ENCODE peak calls at places on chromosomes 5 and 9, in four cellular contexts. Y is lower lobe of right lung, M is HCT116, W is IMR-90. P is an unnamed sample.
A peak's percentile ranks its signal among the peaks of the same experiment; 100 is the strongest.

GRCh38 chr9:135492886-135493669 is 7.4 kb upstream of the MRPS2 start:
- DNase-seq in Y (peak; percentile 14), M (no peak), W (no peak), P (no peak)

GRCh38 chr9:95750725-95751644 is 124.5 kb upstream of the ERCC6L2 start:
- DNase-seq in Y (no peak), M (no peak), W (no peak), P (no peak)

GRCh38 chr9:18969095-18969494 is 63.9 kb downstream of the SAXO1 start:
- DNase-seq in Y (no peak), M (no peak), W (no peak), P (no peak)

GRCh38 chr9:69376651-69377050 is 51.6 kb downstream of the ENTREP1 start:
- DNase-seq in Y (peak; percentile 54), M (no peak), W (peak; percentile 92), P (peak; percentile 95)

GRCh38 chr9:116589392-116590354 is 97.4 kb upstream of the TRIM32 start:
- DNase-seq in Y (no peak), M (peak; percentile 72), W (peak; percentile 69), P (no peak)

GRCh38 chr9:34540826-34541225 is 18.0 kb upstream of the ENHO start:
- DNase-seq in Y (no peak), M (no peak), W (peak; percentile 64), P (no peak)

GRCh38 chr5:61790007-61790406 is 457.9 kb downstream of the ZSWIM6 start:
- DNase-seq in Y (no peak), M (no peak), W (no peak), P (no peak)

GRCh38 chr5:45279109-45279508 is 417.1 kb downstream of the HCN1 start:
- DNase-seq in Y (no peak), M (peak; percentile 62), W (no peak), P (no peak)

GRCh38 chr9:115985657-115986056 is 167.9 kb upstream of the PAPPA start:
- DNase-seq in Y (no peak), M (no peak), W (no peak), P (no peak)

GRCh38 chr5:66356011-66356565 is 212.0 kb downstream of the SREK1 start:
- DNase-seq in Y (no peak), M (no peak), W (peak; percentile 1), P (peak; percentile 28)

GRCh38 chr5:169746147-169746694 is 109.1 kb downstream of the DOCK2 start:
- DNase-seq in Y (no peak), M (no peak), W (no peak), P (peak; percentile 52)

GRCh38 chr9:122332643-122333042 is 38.2 kb upstream of the PTGS1 start:
- DNase-seq in Y (no peak), M (no peak), W (no peak), P (no peak)

GRCh38 chr5:33843579-33843978 is 48.2 kb downstream of the ADAMTS12 start:
- DNase-seq in Y (no peak), M (no peak), W (peak; percentile 87), P (peak; percentile 76)

GRCh38 chr5:160083012-160083436 is 36.2 kb downstream of the PWWP2A start:
- DNase-seq in Y (no peak), M (no peak), W (peak; percentile 81), P (no peak)

GRCh38 chr5:143554918-143555477 is 151.5 kb upstream of the NR3C1 start:
- DNase-seq in Y (no peak), M (no peak), W (peak; percentile 84), P (no peak)

GRCh38 chr5:124923131-124923530 is 176.7 kb upstream of the ZNF608 start:
- DNase-seq in Y (no peak), M (no peak), W (peak; percentile 24), P (peak; percentile 25)

GRCh38 chr9:77546391-77546790 is 101.7 kb downstream of the GNA14 start:
- DNase-seq in Y (no peak), M (no peak), W (no peak), P (no peak)

GRCh38 chr9:96453625-96454024 is 3.7 kb downstream of the HABP4 start:
- DNase-seq in Y (no peak), M (no peak), W (peak; percentile 47), P (peak; percentile 27)

GRCh38 chr5:172110921-172111873 is 76.8 kb downstream of the STK10 start:
- DNase-seq in Y (peak; percentile 78), M (no peak), W (peak; percentile 56), P (no peak)

GRCh38 chr5:56673171-56673570 is 142.2 kb upstream of the MAP3K1 start:
- DNase-seq in Y (no peak), M (no peak), W (no peak), P (no peak)

GRCh38 chr5:55897905-55898304 is 46.7 kb downstream of the IL31RA start:
- DNase-seq in Y (no peak), M (no peak), W (peak; percentile 62), P (no peak)

GRCh38 chr9:104895572-104895971 is 32.4 kb downstream of the ABCA1 start:
- DNase-seq in Y (no peak), M (no peak), W (peak; percentile 90), P (peak; percentile 74)

GRCh38 chr5:143543358-143544255 is 140.1 kb upstream of the NR3C1 start:
- DNase-seq in Y (no peak), M (no peak), W (peak; percentile 76), P (peak; percentile 42)

DNA sequence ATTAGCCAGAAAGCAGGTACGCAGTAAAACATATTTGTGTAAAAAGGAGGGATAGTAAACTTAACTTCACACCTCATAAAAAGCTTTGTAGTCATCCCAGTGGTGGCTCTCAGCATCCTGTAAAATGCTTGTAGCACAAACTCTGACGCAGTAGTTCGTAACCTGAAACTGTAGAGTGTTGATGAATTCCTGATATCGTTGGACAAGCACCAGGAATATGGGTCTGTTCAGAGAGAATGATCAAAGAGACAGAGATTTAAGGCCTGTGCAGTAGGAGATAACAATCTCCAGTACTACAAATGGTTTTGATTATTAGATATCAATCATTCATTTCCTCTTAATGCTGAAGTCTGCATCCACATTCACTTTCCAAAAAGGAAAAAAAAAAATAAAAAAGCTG is 148.5 kb downstream of the KIAA0825 start:
- DNase-seq in Y (no peak), M (peak; percentile 6), W (peak; percentile 82), P (peak; percentile 26)
- H3K36me3 ChIP-seq in Y (no peaks in the 10 kb centered on the region), M (no peaks in the 10 kb centered on the region), W (no peaks in the 10 kb centered on the region), P (no peaks in the 10 kb centered on the region)

DNA sequence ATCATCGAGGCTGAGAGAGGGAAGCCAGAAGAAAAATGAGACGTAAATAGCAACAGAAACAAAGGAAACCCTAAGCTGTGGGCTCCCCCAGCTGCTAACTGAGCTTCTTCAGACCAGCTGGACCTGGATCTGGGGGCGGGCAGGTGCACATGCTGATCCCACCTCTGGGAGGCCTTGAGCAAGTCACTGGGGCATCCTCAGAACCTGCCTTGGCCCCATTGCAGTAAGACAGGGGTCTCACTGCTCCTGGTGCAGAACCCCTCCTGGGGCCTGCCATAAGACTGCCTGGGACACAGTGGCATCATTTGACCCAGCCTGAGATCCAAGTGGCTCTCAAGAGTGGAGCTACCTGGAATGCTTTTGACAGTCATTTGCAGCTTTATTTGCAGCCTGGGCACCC is 77.4 kb downstream of the PHF2 start:
- DNase-seq in Y (peak; percentile 20), M (no peak), W (no peak), P (no peak)
- H3K36me3 ChIP-seq in Y (peaks cover 94% of the 10 kb centered on the region), M (peaks cover 10% of the 10 kb centered on the region), W (peaks cover 58% of the 10 kb centered on the region), P (peaks cover 14% of the 10 kb centered on the region)

GRCh38 chr9:109036744-109037680 is 23.7 kb upstream of the CTNNAL1 start:
- DNase-seq in Y (no peak), M (no peak), W (no peak), P (peak; percentile 32)
- H3K36me3 ChIP-seq in Y (peaks cover 60% of the 10 kb centered on the region), M (peaks cover 15% of the 10 kb centered on the region), W (peaks cover 11% of the 10 kb centered on the region), P (peaks cover 17% of the 10 kb centered on the region)

GRCh38 chr9:14433293-14433818 is 119.4 kb upstream of the NFIB start:
- DNase-seq in Y (no peak), M (no peak), W (no peak), P (no peak)
- H3K36me3 ChIP-seq in Y (no peaks in the 10 kb centered on the region), M (no peaks in the 10 kb centered on the region), W (no peaks in the 10 kb centered on the region), P (no peaks in the 10 kb centered on the region)

GRCh38 chr5:885529-885928 is 7.1 kb downstream of the BRD9 start:
- DNase-seq in Y (no peak), M (no peak), W (no peak), P (no peak)
- H3K36me3 ChIP-seq in Y (peaks cover 93% of the 10 kb centered on the region), M (peaks cover 96% of the 10 kb centered on the region), W (peaks cover 84% of the 10 kb centered on the region), P (peaks cover 61% of the 10 kb centered on the region)

GRCh38 chr9:121307976-121308375 is 40.0 kb downstream of the GSN start:
- DNase-seq in Y (no peak), M (no peak), W (no peak), P (no peak)

GRCh38 chr9:121309833-121310425 is 42.0 kb downstream of the GSN start:
- DNase-seq in Y (no peak), M (no peak), W (no peak), P (no peak)

GRCh38 chr9:121310571-121310970 is 42.6 kb downstream of the GSN start:
- DNase-seq in Y (no peak), M (no peak), W (no peak), P (no peak)

GRCh38 chr9:121309171-121309570 is 41.2 kb downstream of the GSN start:
- DNase-seq in Y (no peak), M (no peak), W (no peak), P (no peak)

GRCh38 chr9:121308765-121309164 is 40.8 kb downstream of the GSN start:
- DNase-seq in Y (peak; percentile 23), M (no peak), W (no peak), P (no peak)
- H3K36me3 ChIP-seq in Y (peaks cover 97% of the 10 kb centered on the region), M (no peaks in the 10 kb centered on the region), W (peaks cover 72% of the 10 kb centered on the region), P (peaks cover 17% of the 10 kb centered on the region)

GRCh38 chr9:26925609-26926008 is 21.4 kb downstream of the PLAA start:
- DNase-seq in Y (no peak), M (no peak), W (no peak), P (no peak)

GRCh38 chr9:26919698-26920097 is 27.1 kb upstream of the CAAP1 start:
- DNase-seq in Y (no peak), M (no peak), W (no peak), P (no peak)
- H3K36me3 ChIP-seq in Y (peaks cover 100% of the 10 kb centered on the region), M (peaks cover 68% of the 10 kb centered on the region), W (peaks cover 31% of the 10 kb centered on the region), P (peaks cover 72% of the 10 kb centered on the region)

DNA sequence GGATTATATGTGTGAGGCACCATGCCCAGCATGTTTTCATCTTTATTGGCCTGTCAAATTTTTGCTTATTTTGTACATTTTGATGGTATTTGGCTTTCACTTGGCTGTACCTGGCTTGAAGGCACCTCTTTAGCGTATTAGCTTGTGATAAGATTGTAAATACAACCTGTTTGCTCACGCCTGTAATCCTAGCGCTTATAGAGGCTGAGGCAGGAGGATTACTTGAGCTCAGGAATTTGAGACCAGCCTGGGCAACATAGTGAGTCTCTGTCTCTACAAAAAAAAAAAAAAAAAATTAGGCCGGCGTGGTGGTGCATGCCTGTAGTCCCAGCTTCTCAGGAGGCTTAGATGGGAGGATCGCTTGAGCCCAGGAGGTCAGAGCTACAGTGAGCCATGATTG is 11.3 kb downstream of the SEC24A start:
- DNase-seq in Y (no peak), M (no peak), W (no peak), P (no peak)
- H3K36me3 ChIP-seq in Y (peaks cover 45% of the 10 kb centered on the region), M (peaks cover 4% of the 10 kb centered on the region), W (peaks cover 17% of the 10 kb centered on the region), P (peaks cover 16% of the 10 kb centered on the region)

GRCh38 chr5:95487880-95488279 is 66.9 kb downstream of the SKIC3 start:
- DNase-seq in Y (no peak), M (no peak), W (no peak), P (no peak)
- H3K36me3 ChIP-seq in Y (peaks cover 82% of the 10 kb centered on the region), M (peaks cover 16% of the 10 kb centered on the region), W (peaks cover 35% of the 10 kb centered on the region), P (peaks cover 38% of the 10 kb centered on the region)